ENCODE peak calls at places on chromosomes 6 and 20, in six cellular contexts. P, A, S, H, Z and J are unnamed samples.

GRCh38 chr6:33963351-33963750 is 159.5 kb upstream of the MLN start:
- DNase-seq in S (no peak), P (no peak), A (no peak), H (peak), Z (no peak), J (no peak)

GRCh38 chr6:166442131-166442530 is 59.4 kb upstream of the MPC1 start:
- DNase-seq in Z (no peak), A (no peak), P (no peak), S (no peak), H (no peak), J (no peak)

GRCh38 chr6:90274481-90275030 is 22.1 kb downstream of the BACH2 start:
- DNase-seq in S (peak), A (no peak), H (no peak), P (no peak), Z (no peak), J (no peak)

GRCh38 chr6:162371133-162371532 is 356.4 kb downstream of the PRKN start:
- DNase-seq in S (no peak), P (no peak), H (peak), A (no peak), Z (no peak), J (no peak)

GRCh38 chr6:2918936-2919335 is 15.8 kb upstream of the SERPINB9 start:
- DNase-seq in Z (no peak), A (no peak), H (peak), P (no peak), S (no peak), J (no peak)

GRCh38 chr6:23775127-23775526 is 350.9 kb upstream of the NRSN1 start:
- DNase-seq in Z (no peak), H (peak), P (no peak), S (no peak), A (no peak), J (peak)

GRCh38 chr6:119333707-119334295 is 15.8 kb downstream of the MAN1A1 start:
- DNase-seq in H (no peak), Z (no peak), P (peak), S (peak), A (no peak), J (no peak)

GRCh38 chr6:116557863-116558262 is 4.3 kb downstream of the CALHM4 start:
- DNase-seq in A (peak), Z (peak), S (no peak), H (no peak), P (peak), J (peak)

GRCh38 chr6:63742060-63742459 is 106.5 kb downstream of the PHF3 start:
- DNase-seq in P (no peak), S (no peak), Z (no peak), A (no peak), H (no peak), J (no peak)

GRCh38 chr20:11447371-11448100 is 470.2 kb upstream of the BTBD3 start:
- DNase-seq in A (no peak), P (no peak), S (no peak), Z (no peak), H (peak), J (no peak)

GRCh38 chr6:168581706-168582105 is 140.7 kb downstream of the SMOC2 start:
- DNase-seq in P (no peak), S (no peak), H (no peak), Z (no peak), A (no peak), J (no peak)

GRCh38 chr20:45343867-45344721 is 4.1 kb downstream of the SDC4 start:
- DNase-seq in A (peak), P (peak), S (no peak), Z (peak), H (peak), J (peak)

GRCh38 chr6:123640567-123641187 is 3.9 kb upstream of the TRDN start:
- DNase-seq in A (no peak), P (no peak), Z (no peak), S (no peak), H (no peak), J (no peak)